ENCODE peak calls at places on chromosomes 4 and X, in four cellular contexts. L, N, I and X are unnamed samples.

GRCh38 chr4:53459548-53459947 is 82.1 kb downstream of the FIP1L1 start:
- DNase-seq in L (no peak), N (no peak), I (peak), X (peak)

GRCh38 chr4:186227744-186228513 is 622 bp downstream of the KLKB1 start:
- DNase-seq in L (no peak), N (no peak), I (no peak), X (no peak)

GRCh38 chr4:142406051-142406549 is 440.0 kb downstream of the INPP4B start:
- DNase-seq in L (peak), N (no peak), I (no peak), X (peak)

GRCh38 chrX:39601193-39602085 is 496.3 kb downstream of the BCOR start:
- DNase-seq in L (no peak), N (no peak), I (no peak), X (no peak)

GRCh38 chr4:12978310-12978709 is 505.8 kb downstream of the RAB28 start:
- DNase-seq in L (no peak), N (no peak), I (no peak), X (no peak)

GRCh38 chr4:154490589-154491340 is 834 bp downstream of the DCHS2 start:
- DNase-seq in L (no peak), N (no peak), I (no peak), X (peak)

GRCh38 chrX:65644621-65645287 is 22.7 kb upstream of the MSN start:
- DNase-seq in L (no peak), N (peak), I (peak), X (peak)

GRCh38 chr4:42656986-42657792 is at the start of gene ATP8A1:
- DNase-seq in L (peak), N (peak), I (peak), X (peak)

GRCh38 chr4:168555437-168555836 is 58.6 kb downstream of the PALLD start:
- DNase-seq in L (no peak), N (no peak), I (no peak), X (no peak)

GRCh38 chr4:115090483-115091075 is 22.8 kb downstream of the NDST4 start:
- DNase-seq in L (peak), N (no peak), I (peak), X (peak)

GRCh38 chrX:103446665-103447302 is 70.4 kb downstream of the BEX3 start:
- DNase-seq in L (no peak), N (no peak), I (no peak), X (peak)

GRCh38 chr4:156422576-156422975 is 468.9 kb upstream of the CTSO start:
- DNase-seq in L (no peak), N (no peak), I (no peak), X (no peak)

GRCh38 chr4:3442959-3443749 is 1.4 kb downstream of the HGFAC start:
- DNase-seq in L (peak), N (no peak), I (peak), X (peak)

GRCh38 chr4:858831-859451 is 33.0 kb upstream of the CPLX1 start:
- DNase-seq in L (no peak), N (no peak), I (no peak), X (no peak)

GRCh38 chr4:150862829-150863228 is 152.3 kb downstream of the LRBA start:
- DNase-seq in L (no peak), N (no peak), I (no peak), X (no peak)